ENCODE peak calls at places on chromosome 6, in nine cellular contexts. J is dermis microvascular lymphatic vessel endothelial cell; B is H1; M is HS-27A; O is HAP-1; G is effector CD8-positive, alpha-beta T cell; V is CD4-positive, CD25-positive, alpha-beta regulatory T cell; A is EL; T is SW480. H is an unnamed sample.

GRCh38 chr6:6080975-6081374 is 74.2 kb upstream of the NRN1 start:
- DNase-seq in J (no peak), B (no peak), M (no peak), O (no peak), G (no peak), V (no peak), A (no peak), T (no peak), H (no peak)

GRCh38 chr6:154986787-154987235 is 8.3 kb upstream of the TIAM2 start:
- DNase-seq in J (no peak), B (no peak), M (no peak), O (no peak), G (no peak), V (no peak), A (no peak), T (no peak), H (no peak)

GRCh38 chr6:128233501-128233900 is 286.9 kb downstream of the PTPRK start:
- DNase-seq in J (no peak), B (no peak), M (no peak), O (no peak), G (no peak), V (no peak), A (no peak), T (no peak), H (no peak)

GRCh38 chr6:19327246-19327645 is 509.9 kb upstream of the ID4 start:
- DNase-seq in J (no peak), B (no peak), M (no peak), O (no peak), G (no peak), V (no peak), A (peak), T (no peak), H (peak)

GRCh38 chr6:14713008-14713452 is 532.8 kb upstream of the JARID2 start:
- DNase-seq in J (no peak), B (no peak), M (no peak), O (no peak), G (no peak), V (no peak), A (peak), T (no peak), H (peak)

GRCh38 chr6:10146723-10147451 is 268.0 kb downstream of the TFAP2A start:
- DNase-seq in J (no peak), B (no peak), M (no peak), O (peak), G (no peak), V (no peak), A (peak), T (peak), H (peak)

GRCh38 chr6:87421576-87421975 is 13.8 kb downstream of the CFAP206 start:
- DNase-seq in J (no peak), B (no peak), M (no peak), O (no peak), G (no peak), V (no peak), A (no peak), T (no peak), H (no peak)

GRCh38 chr6:133248241-133249001 is 7.3 kb downstream of the EYA4 start:
- DNase-seq in J (no peak), B (no peak), M (no peak), O (no peak), G (no peak), V (no peak), A (no peak), T (no peak), H (no peak)